ENCODE peak calls at places on chromosomes 12 and 14, in seven cellular contexts. P, Z, K, F, X, T and S are unnamed samples. For H3K4me1 and H3K27me3, the result is how much of the 10 kb centered on the place peaks cover.

GRCh38 chr12:6033546-6033945 is 88.5 kb upstream of the ANO2 start:
- DNase-seq in F (no peak), Z (no peak), X (no peak), K (no peak), T (no peak), P (no peak), S (no peak)

GRCh38 chr14:67964391-67964812 is 144.8 kb downstream of the RAD51B start:
- DNase-seq in Z (no peak), X (no peak), P (no peak), T (no peak), F (peak), K (no peak), S (no peak)

GRCh38 chr14:69657961-69658360 is 46.6 kb downstream of the SUSD6 start:
- DNase-seq in K (no peak), X (no peak), F (peak), Z (no peak), T (peak), P (no peak), S (peak)

GRCh38 chr12:52772188-52772587 is 5.0 kb downstream of the KRT76 start:
- DNase-seq in K (no peak), Z (no peak), P (no peak), X (no peak), T (no peak), F (no peak), S (no peak)

GRCh38 chr14:90274019-90274418 is 17.7 kb downstream of the PSMC1 start:
- DNase-seq in T (no peak), X (no peak), P (no peak), Z (no peak), K (no peak), F (peak), S (no peak)

GRCh38 chr12:1972260-1972659 is 32.0 kb downstream of the DCP1B start:
- DNase-seq in P (no peak), X (no peak), K (no peak), Z (no peak), F (peak), T (no peak), S (no peak)

GRCh38 chr12:124762791-124763593 is 100.7 kb downstream of the SCARB1 start:
- DNase-seq in T (no peak), Z (no peak), P (no peak), K (no peak), X (no peak), F (no peak), S (no peak)

GRCh38 chr12:112170971-112171596 is 45.7 kb downstream of the TRAFD1 start:
- DNase-seq in X (no peak), Z (no peak), F (no peak), T (no peak), K (no peak), P (peak), S (no peak)

GRCh38 chr12:75081305-75081704 is 128.3 kb downstream of the KCNC2 start:
- DNase-seq in T (no peak), F (no peak), Z (no peak), P (no peak), X (no peak), K (no peak), S (no peak)

GRCh38 chr14:55438066-55438683 is 2.2 kb downstream of the TBPL2 start:
- DNase-seq in F (peak), X (peak), T (no peak), P (no peak), Z (no peak), K (peak), S (no peak)

GRCh38 chr12:79618848-79619404 is 71.8 kb downstream of the PAWR start:
- DNase-seq in K (no peak), X (no peak), T (no peak), P (no peak), Z (no peak), F (peak), S (no peak)

GRCh38 chr14:78202976-78203375 is 32.8 kb downstream of the NRXN3 start:
- DNase-seq in T (no peak), F (no peak), Z (no peak), K (no peak), P (no peak), X (no peak), S (no peak)

GRCh38 chr12:109878749-109879148 is 1.6 kb downstream of the GLTP start:
- DNase-seq in X (no peak), T (no peak), P (no peak), K (no peak), Z (no peak), F (peak), S (no peak)

GRCh38 chr14:72532686-72533454 is 361.0 kb downstream of the DPF3 start:
- DNase-seq in Z (no peak), P (no peak), K (peak), X (no peak), F (no peak), T (no peak), S (no peak)

GRCh38 chr12:116360579-116361403 is 83.3 kb upstream of the MED13L start:
- DNase-seq in T (no peak), F (no peak), Z (no peak), K (no peak), X (peak), P (peak), S (no peak)

GRCh38 chr12:68138480-68138879 is 21.1 kb downstream of the IFNG start:
- DNase-seq in T (no peak), Z (no peak), K (no peak), X (no peak), P (no peak), F (no peak), S (no peak)

GRCh38 chr12:128661216-128661550 is 162.6 kb downstream of the SLC15A4 start:
- DNase-seq in X (no peak), F (no peak), Z (no peak), P (no peak), K (no peak), T (no peak), S (no peak)

GRCh38 chr12:109219938-109220337 is 89.1 kb downstream of the FOXN4 start:
- DNase-seq in F (no peak), Z (no peak), K (no peak), X (no peak), P (no peak), T (no peak), S (no peak)

GRCh38 chr12:75602111-75602510 is 90.7 kb upstream of the KRR1 start:
- DNase-seq in X (no peak), K (no peak), Z (no peak), T (no peak), F (no peak), P (no peak), S (no peak)

GRCh38 chr14:59189281-59189821 is 884 bp downstream of the DAAM1 start:
- DNase-seq in Z (peak), F (peak), P (peak), K (peak), T (no peak), X (peak), S (no peak)

GRCh38 chr14:91953170-91953985 is 5.9 kb upstream of the FBLN5 start:
- DNase-seq in X (no peak), F (peak), T (no peak), P (no peak), K (no peak), Z (no peak), S (no peak)

DNA sequence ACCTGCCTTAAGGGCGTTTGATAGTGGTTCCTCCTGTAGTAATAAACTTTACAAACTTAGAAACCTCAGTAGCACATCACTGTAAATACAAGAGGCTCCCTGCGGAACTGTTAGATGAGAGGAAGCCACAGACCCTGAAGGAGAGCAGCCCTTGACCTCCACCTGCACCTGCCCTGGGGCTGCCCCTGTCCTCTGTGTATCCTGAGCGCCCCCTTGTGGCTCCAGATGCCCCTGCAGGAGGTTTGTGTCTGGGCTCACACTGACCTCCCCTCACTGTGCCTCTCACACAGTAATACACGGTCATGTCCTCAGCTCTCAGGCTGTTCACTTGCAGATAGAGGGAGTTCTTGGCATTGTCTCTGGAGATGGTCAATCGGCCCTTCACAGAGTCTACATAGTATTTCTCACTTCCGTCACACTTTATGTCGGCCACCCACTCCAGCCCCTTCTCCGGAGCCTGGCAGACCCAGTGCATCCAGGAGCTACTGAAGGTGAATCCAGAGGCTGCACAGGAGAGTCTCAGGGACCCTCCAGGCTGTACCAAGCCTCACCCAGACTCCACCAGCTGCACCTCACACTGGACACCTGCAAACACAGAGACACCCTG is 1059.8 kb downstream of the TMEM121 start:
- DNase-seq in K (peak), X (peak), F (no peak), Z (peak), T (peak), P (peak), S (no peak)
- H3K4me1 ChIP-seq in K (under half), X (under half), F (under half), Z (under half), T (under half), P (under half), S (under half)

GRCh38 chr12:49296034-49296835 is 1.3 kb downstream of the PRPH start:
- DNase-seq in F (peak), X (peak), K (peak), Z (peak), T (peak), P (peak), S (peak)
- H3K27me3 ChIP-seq in F (under half), X (under half), K (under half), Z (under half), T (half or more), P (under half), S (under half)

GRCh38 chr14:23573384-23573783 is 5.2 kb downstream of the JPH4 start:
- DNase-seq in K (no peak), T (no peak), X (no peak), Z (peak), F (no peak), P (peak), S (no peak)

GRCh38 chr14:23570806-23571483 is 3.4 kb upstream of the AP1G2 start:
- DNase-seq in Z (no peak), F (no peak), K (no peak), P (no peak), T (no peak), X (no peak), S (no peak)

GRCh38 chr14:23572841-23573240 is 5.2 kb upstream of the AP1G2 start:
- DNase-seq in K (no peak), F (no peak), Z (peak), T (no peak), X (no peak), P (peak), S (no peak)

GRCh38 chr14:23571701-23572523 is 4.3 kb upstream of the AP1G2 start:
- DNase-seq in Z (peak), P (no peak), F (no peak), T (no peak), K (no peak), X (no peak), S (no peak)

DNA sequence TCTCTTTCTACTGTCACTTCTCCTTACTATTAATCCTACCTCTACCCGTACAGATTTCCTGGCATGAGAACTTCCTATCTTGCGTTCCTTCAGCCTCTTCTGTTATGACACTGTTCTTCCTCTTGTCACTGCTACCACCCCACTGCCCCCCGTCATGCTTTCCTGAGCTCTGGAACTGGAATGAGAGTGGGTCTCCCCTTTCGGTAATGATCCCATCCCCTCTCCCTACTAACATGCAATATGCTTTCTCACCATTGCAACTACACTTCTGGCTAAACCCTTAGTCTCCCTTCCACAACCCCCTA is 4.9 kb upstream of the AP1G2 start:
- DNase-seq in K (no peak), X (no peak), T (no peak), F (no peak), P (no peak), Z (peak), S (no peak)
- H3K4me1 ChIP-seq in K (under half), X (under half), T (under half), F (under half), P (under half), Z (under half), S (under half)

DNA sequence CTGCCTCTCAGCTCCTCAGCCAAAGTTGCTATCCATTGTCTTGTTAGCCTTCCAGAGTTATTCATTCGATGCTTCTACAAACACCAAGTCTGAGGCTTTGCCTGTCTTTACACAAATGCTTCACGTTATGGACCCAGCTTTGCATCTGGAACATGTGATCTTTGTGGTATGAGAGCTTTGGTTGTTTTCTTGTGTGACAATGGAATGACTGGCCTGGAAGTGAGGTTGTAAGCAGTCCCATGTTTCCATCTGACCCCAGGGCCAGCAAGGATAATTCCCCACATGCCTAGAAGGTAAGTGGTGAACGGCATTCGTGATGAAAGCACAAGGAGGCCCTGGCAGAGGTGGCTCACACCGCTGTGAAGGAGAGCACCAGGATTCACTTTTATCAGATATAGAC is 866.7 kb upstream of the TMEM132C start:
- DNase-seq in F (peak), X (no peak), K (no peak), P (no peak), T (no peak), Z (no peak), S (no peak)
- H3K27me3 ChIP-seq in F (under half), X (under half), K (under half), P (under half), T (under half), Z (under half), S (under half)

DNA sequence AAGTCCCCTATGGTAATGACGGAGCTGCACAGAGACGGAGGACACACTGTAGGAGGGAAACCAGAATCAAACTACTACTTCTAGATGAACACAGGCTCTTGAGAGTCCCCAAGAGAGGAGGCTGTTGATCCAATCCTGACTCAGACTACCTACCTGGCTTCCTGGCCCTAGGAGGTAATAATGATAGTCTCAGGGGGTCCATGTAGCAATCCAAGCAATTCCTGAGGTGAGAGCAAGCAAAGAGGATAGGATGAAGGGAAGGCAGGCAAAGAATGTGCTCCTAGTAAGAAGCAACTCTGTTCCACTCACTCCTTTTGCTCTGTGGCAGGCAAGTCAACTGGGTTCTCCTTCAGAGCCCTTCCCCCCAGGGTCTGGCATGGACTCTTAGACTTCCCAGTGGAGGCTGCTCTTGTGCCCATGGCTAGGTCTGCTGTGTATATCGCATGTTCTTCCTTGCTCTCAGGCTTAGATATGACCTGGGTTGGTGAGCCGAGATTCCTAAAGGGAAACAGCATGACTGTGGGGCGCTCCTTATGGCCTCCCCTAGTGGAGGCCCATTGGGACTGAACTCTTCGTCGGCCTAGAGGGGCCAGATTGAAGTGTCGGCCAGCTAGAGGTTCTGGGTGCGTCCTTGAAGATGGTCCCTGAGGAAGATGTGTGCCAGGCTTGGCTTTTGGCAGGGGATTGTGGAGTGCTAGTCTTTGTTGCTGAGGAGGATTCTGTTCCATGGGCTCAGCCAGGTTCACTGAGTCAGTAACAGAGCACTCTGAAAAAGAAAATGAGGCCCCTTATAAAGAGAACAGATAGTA is 2.1 kb downstream of the TINF2 start:
- DNase-seq in P (peak), X (no peak), K (no peak), Z (no peak), T (no peak), F (no peak), S (no peak)
- H3K4me1 ChIP-seq in P (under half), X (under half), K (under half), Z (under half), T (under half), F (under half), S (under half)

GRCh38 chr12:80714846-80715245 is 1.9 kb upstream of the MYF5 start:
- DNase-seq in Z (no peak), P (no peak), F (no peak), K (no peak), X (no peak), T (no peak), S (no peak)

GRCh38 chr12:80712866-80713265 is 3.8 kb upstream of the MYF5 start:
- DNase-seq in T (no peak), F (no peak), X (no peak), P (no peak), K (no peak), Z (no peak), S (no peak)

GRCh38 chr12:80714055-80714454 is 2.7 kb upstream of the MYF5 start:
- DNase-seq in X (no peak), Z (no peak), P (no peak), K (no peak), T (no peak), F (no peak), S (no peak)

GRCh38 chr12:80711866-80712265 is 4.4 kb downstream of the MYF6 start:
- DNase-seq in T (no peak), Z (no peak), X (no peak), F (no peak), P (no peak), K (no peak), S (no peak)

GRCh38 chr12:80713419-80713818 is 3.3 kb upstream of the MYF5 start:
- DNase-seq in Z (no peak), T (no peak), K (no peak), X (no peak), P (no peak), F (no peak), S (no peak)
- H3K27me3 ChIP-seq in Z (under half), T (half or more), K (under half), X (under half), P (under half), F (under half), S (under half)

DNA sequence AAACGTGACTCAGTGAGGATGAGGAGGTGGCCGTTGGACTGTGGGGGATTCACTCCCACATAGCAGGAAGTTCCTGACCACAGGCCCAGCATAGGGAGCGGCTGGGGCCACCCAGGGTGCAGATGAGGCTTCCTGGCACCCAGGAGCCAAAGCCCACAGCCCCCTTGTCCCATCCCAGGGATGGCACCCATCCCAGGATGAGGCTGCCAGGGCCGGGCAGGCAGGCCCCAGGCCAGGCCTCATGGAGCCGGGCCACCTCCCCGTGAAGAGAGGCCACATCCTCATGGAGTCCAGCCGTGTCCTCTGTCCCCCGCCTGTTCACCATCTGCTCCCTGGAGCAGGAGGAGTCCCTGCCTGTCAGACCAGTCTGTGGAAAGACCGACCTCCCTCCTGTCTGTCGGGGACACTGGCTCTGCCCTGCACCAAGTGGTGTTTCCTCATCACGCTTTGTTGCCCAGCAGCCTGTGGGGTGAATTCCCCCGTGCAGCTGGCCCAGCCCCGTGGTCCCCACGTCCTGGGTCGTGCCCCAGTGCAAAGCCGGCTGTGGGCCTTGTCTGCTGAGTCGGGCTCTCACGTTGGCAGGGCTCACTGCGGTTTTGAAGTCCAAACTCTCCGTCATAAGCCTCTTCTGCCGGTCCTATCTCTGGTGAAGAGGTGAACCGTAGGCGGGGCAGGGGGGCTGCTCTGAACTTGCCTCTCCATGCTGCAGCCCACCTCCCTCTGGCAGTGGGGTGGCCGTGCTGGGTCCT is 24.5 kb downstream of the MMP17 start:
- DNase-seq in P (peak), X (no peak), K (no peak), F (peak), T (no peak), Z (no peak), S (no peak)
- H3K4me1 ChIP-seq in P (under half), X (half or more), K (under half), F (under half), T (under half), Z (under half), S (under half)

GRCh38 chr12:132173135-132174014 is 29.1 kb downstream of the NOC4L start:
- DNase-seq in P (peak), F (no peak), T (no peak), Z (no peak), K (no peak), X (no peak), S (no peak)

GRCh38 chr12:132170637-132171292 is 26.5 kb downstream of the NOC4L start:
- DNase-seq in T (no peak), P (peak), K (no peak), Z (no peak), X (no peak), F (no peak), S (no peak)

GRCh38 chr12:132172619-132173018 is 28.4 kb downstream of the NOC4L start:
- DNase-seq in K (no peak), X (no peak), F (no peak), P (peak), T (no peak), Z (no peak), S (no peak)

GRCh38 chr12:132171293-132171967 is 27.2 kb downstream of the NOC4L start:
- DNase-seq in T (no peak), P (peak), Z (no peak), K (no peak), X (no peak), F (no peak), S (no peak)

GRCh38 chr12:132171968-132172521 is 27.8 kb downstream of the NOC4L start:
- DNase-seq in F (no peak), Z (no peak), K (no peak), T (no peak), P (peak), X (no peak), S (no peak)
- H3K27me3 ChIP-seq in F (under half), Z (under half), K (under half), T (half or more), P (under half), X (half or more), S (under half)